ENCODE peak calls at places on chromosomes 2 and 18, in nine cellular contexts. D, J, W, P, S, E, R, K and O are unnamed samples.

GRCh38 chr2:134623796-134624195 is 95.0 kb downstream of the TMEM163 start:
- DNase-seq in D (no peak), J (no peak), W (no peak), P (no peak), S (no peak), E (no peak), R (no peak), K (no peak), O (no peak)

GRCh38 chr2:168534926-168535325 is 78.9 kb downstream of the CERS6 start:
- DNase-seq in D (no peak), J (no peak), W (no peak), P (no peak), S (no peak), E (no peak), R (no peak), K (no peak), O (no peak)

GRCh38 chr2:152506843-152507242 is 171.9 kb downstream of the FMNL2 start:
- DNase-seq in D (no peak), J (no peak), W (no peak), P (no peak), S (no peak), E (no peak), R (no peak), K (peak; percentile 90), O (no peak)

GRCh38 chr18:76162886-76163285 is 332.2 kb downstream of the ZNF516 start:
- DNase-seq in D (no peak), J (no peak), W (no peak), P (no peak), S (no peak), E (no peak), R (no peak), K (no peak), O (no peak)

GRCh38 chr2:2219984-2220383 is 111.1 kb downstream of the MYT1L start:
- DNase-seq in D (no peak), J (no peak), W (no peak), P (no peak), S (no peak), E (no peak), R (no peak), K (no peak), O (no peak)

GRCh38 chr2:196166876-196167275 is 4.5 kb downstream of the STK17B start:
- DNase-seq in D (no peak), J (peak; percentile 65), W (no peak), P (no peak), S (no peak), E (no peak), R (no peak), K (peak; percentile 63), O (no peak)

GRCh38 chr2:69576895-69577294 is 66.6 kb downstream of the AAK1 start:
- DNase-seq in D (no peak), J (peak; percentile 74), W (no peak), P (no peak), S (no peak), E (no peak), R (no peak), K (no peak), O (no peak)

GRCh38 chr2:212659441-212659840 is 120.8 kb upstream of the ERBB4 start:
- DNase-seq in D (no peak), J (no peak), W (no peak), P (no peak), S (no peak), E (no peak), R (no peak), K (no peak), O (no peak)

GRCh38 chr2:174022431-174022830 is 57.3 kb upstream of the SP3 start:
- DNase-seq in D (no peak), J (no peak), W (no peak), P (no peak), S (no peak), E (no peak), R (no peak), K (no peak), O (no peak)

GRCh38 chr2:100875516-100876230 is 55.7 kb downstream of the NPAS2 start:
- DNase-seq in D (no peak), J (no peak), W (peak; percentile 44), P (no peak), S (peak; percentile 42), E (no peak), R (no peak), K (no peak), O (no peak)